ENCODE peak calls at places on chromosome 14, in four cellular contexts. O is MM.1S, Q is thyroid gland, A is thoracic aorta. U is an unnamed sample.

GRCh38 chr14:80926706-80927384 is 14.7 kb downstream of the CEP128 start:
- DNase-seq in O (no peak), Q (no peak), A (no peak), U (no peak)

GRCh38 chr14:63893701-63894458 is 41.1 kb downstream of the SYNE2 start:
- DNase-seq in O (no peak), Q (no peak), A (peak; percentile 45), U (no peak)

GRCh38 chr14:66216763-66217162 is 269.4 kb upstream of the CCDC196 start:
- DNase-seq in O (no peak), Q (no peak), A (no peak), U (no peak)

GRCh38 chr14:102058146-102058545 is 28.7 kb downstream of the HSP90AA1 start:
- DNase-seq in O (no peak), Q (no peak), A (no peak), U (no peak)

GRCh38 chr14:75977544-75977943 is 4.3 kb downstream of the TGFB3 start:
- DNase-seq in O (no peak), Q (no peak), A (no peak), U (no peak)

GRCh38 chr14:74913393-74913792 is 9.7 kb downstream of the RPS6KL1 start:
- DNase-seq in O (no peak), Q (no peak), A (no peak), U (no peak)

GRCh38 chr14:20782280-20782890 is 1.3 kb downstream of the RNASE6 start:
- DNase-seq in O (no peak), Q (no peak), A (no peak), U (no peak)

GRCh38 chr14:54252072-54252730 is 144.6 kb upstream of the CDKN3 start:
- DNase-seq in O (no peak), Q (no peak), A (no peak), U (no peak)

GRCh38 chr14:85437143-85437542 is 92.8 kb upstream of the FLRT2 start:
- DNase-seq in O (no peak), Q (no peak), A (no peak), U (no peak)

GRCh38 chr14:22811752-22812151 is 3.5 kb downstream of the SLC7A7 start:
- DNase-seq in O (peak; percentile 23), Q (no peak), A (no peak), U (no peak)
- H3K4me1 ChIP-seq in O (peaks cover 18% of the 10 kb centered on the region), Q (peaks cover 23% of the 10 kb centered on the region), A (no peaks in the 10 kb centered on the region), U (peaks cover 12% of the 10 kb centered on the region)

GRCh38 chr14:68692916-68693771 is 99.7 kb downstream of the ZFP36L1 start:
- DNase-seq in O (no peak), Q (no peak), A (no peak), U (no peak)
- H3K27ac ChIP-seq in O (no peak overlapping the region), Q (no peak overlapping the region), A (no peak overlapping the region), U (no peak overlapping the region)

DNA sequence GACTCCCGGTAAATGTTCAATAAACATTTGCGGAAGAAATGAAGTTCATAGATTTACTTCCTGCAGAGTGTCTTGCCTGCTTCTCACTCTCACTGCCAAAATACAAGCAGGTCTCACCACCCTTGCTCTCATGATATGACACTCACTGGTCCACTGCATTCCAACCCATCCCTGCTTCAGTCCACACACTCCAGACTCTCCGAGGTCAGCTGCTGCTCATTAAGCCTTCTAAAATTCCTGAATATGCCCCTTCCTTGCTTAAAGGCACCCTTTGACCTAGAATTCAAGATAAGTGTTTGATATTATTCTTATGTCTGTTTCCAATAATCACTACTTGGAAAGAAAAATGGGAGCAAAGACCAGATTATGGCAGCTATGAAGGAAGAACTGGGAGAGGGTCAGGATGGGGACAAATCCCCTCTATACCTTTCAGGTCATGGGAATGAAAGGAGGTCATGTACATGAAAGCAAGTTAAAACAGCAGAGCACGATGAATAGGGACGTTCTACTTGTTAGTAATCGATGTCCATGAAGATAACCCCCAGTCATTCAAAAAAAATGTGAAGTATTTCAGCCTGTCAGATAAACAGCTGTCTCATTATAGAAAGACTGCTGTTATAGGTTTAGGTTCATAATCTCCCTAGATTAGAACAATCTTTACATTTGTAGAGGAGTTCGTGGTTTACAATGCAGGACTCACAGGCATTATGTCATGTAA is 10.5 kb upstream of the NID2 start:
- DNase-seq in O (no peak), Q (no peak), A (no peak), U (no peak)
- H3K4me1 ChIP-seq in O (no peaks in the 10 kb centered on the region), Q (peaks cover 65% of the 10 kb centered on the region), A (peaks cover 6% of the 10 kb centered on the region), U (no peaks in the 10 kb centered on the region)

GRCh38 chr14:68042002-68042401 is 222.4 kb downstream of the RAD51B start:
- DNase-seq in O (no peak), Q (no peak), A (no peak), U (no peak)
- H3K27ac ChIP-seq in O (no peak overlapping the region), Q (peak overlapping the region; percentile 72), A (no peak overlapping the region), U (no peak overlapping the region)

GRCh38 chr14:104684449-104684821 is 5.0 kb upstream of the INF2 start:
- DNase-seq in O (no peak), Q (no peak), A (no peak), U (no peak)
- H3K4me1 ChIP-seq in O (no peaks in the 10 kb centered on the region), Q (peaks cover 45% of the 10 kb centered on the region), A (peaks cover 36% of the 10 kb centered on the region), U (no peaks in the 10 kb centered on the region)

GRCh38 chr14:100146548-100147091 is 12.8 kb downstream of the DEGS2 start:
- DNase-seq in O (no peak), Q (no peak), A (no peak), U (peak; percentile 59)

GRCh38 chr14:100144645-100144995 is 14.8 kb downstream of the DEGS2 start:
- DNase-seq in O (no peak), Q (no peak), A (no peak), U (no peak)

GRCh38 chr14:100145682-100146464 is 13.6 kb downstream of the DEGS2 start:
- DNase-seq in O (no peak), Q (no peak), A (no peak), U (no peak)

GRCh38 chr14:100143934-100144333 is 15.5 kb downstream of the DEGS2 start:
- DNase-seq in O (no peak), Q (no peak), A (no peak), U (no peak)

GRCh38 chr14:100144996-100145646 is 14.3 kb downstream of the DEGS2 start:
- DNase-seq in O (no peak), Q (no peak), A (no peak), U (no peak)
- H3K27ac ChIP-seq in O (no peak overlapping the region), Q (no peak overlapping the region), A (no peak overlapping the region), U (no peak overlapping the region)

GRCh38 chr14:89849931-89850330 is 104.6 kb downstream of the EFCAB11 start:
- DNase-seq in O (no peak), Q (no peak), A (no peak), U (no peak)
- H3K4me1 ChIP-seq in O (no peaks in the 10 kb centered on the region), Q (no peaks in the 10 kb centered on the region), A (peaks cover 1% of the 10 kb centered on the region), U (no peaks in the 10 kb centered on the region)

DNA sequence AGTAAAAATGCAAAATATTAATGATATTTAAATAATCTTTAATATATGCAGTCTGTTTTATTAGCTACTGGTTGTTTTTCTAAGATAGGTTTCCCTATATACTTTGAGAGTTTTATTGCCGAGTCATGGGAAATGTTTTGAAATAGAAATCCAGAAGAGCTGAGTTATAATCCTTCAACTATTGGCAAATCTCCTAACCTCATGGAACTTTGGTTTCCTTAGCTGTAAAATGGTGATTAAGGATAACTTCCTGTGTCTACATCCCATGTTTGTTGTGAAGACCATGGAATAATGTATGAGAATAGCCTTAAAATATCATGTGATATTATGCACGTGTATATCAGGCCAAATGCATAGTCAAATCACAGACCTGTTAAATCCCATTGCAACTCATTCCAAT is 51.0 kb downstream of the UNC79 start:
- DNase-seq in O (no peak), Q (no peak), A (no peak), U (no peak)
- H3K27ac ChIP-seq in O (no peak overlapping the region), Q (no peak overlapping the region), A (no peak overlapping the region), U (no peak overlapping the region)

U was measured in naive thymus-derived CD4-positive, alpha-beta T cell.